ENCODE peak calls at places on chromosomes 5 and 9, in eight cellular contexts. U, G, D, F, I, C, Q and X are unnamed samples.

GRCh38 chr9:2677927-2678889 is 39.1 kb upstream of the KCNV2 start:
- DNase-seq in U (no peak), G (no peak), D (no peak), F (no peak), I (no peak), C (no peak), Q (no peak), X (no peak)

GRCh38 chr5:177132504-177133118 is 962 bp upstream of the NSD1 start:
- DNase-seq in U (no peak), G (no peak), D (peak), F (peak), I (no peak), C (peak), Q (no peak), X (no peak)

GRCh38 chr9:87063246-87063645 is 115.9 kb upstream of the GAS1 start:
- DNase-seq in U (no peak), G (no peak), D (no peak), F (no peak), I (no peak), C (no peak), Q (no peak), X (peak)

GRCh38 chr5:169970911-169971436 is 9.3 kb downstream of the INSYN2B start:
- DNase-seq in U (no peak), G (no peak), D (no peak), F (peak), I (no peak), C (no peak), Q (peak), X (peak)

GRCh38 chr9:4225291-4226119 is 74.4 kb downstream of the GLIS3 start:
- DNase-seq in U (no peak), G (no peak), D (no peak), F (peak), I (no peak), C (no peak), Q (peak), X (peak)

GRCh38 chr9:37100317-37100716 is 20.1 kb upstream of the ZCCHC7 start:
- DNase-seq in U (no peak), G (no peak), D (no peak), F (no peak), I (no peak), C (no peak), Q (peak), X (no peak)

GRCh38 chr5:78753093-78753531 is 104.5 kb upstream of the LHFPL2 start:
- DNase-seq in U (no peak), G (no peak), D (no peak), F (peak), I (no peak), C (no peak), Q (no peak), X (peak)

GRCh38 chr5:32172908-32173393 is 1.2 kb downstream of the GOLPH3 start:
- DNase-seq in U (no peak), G (no peak), D (no peak), F (no peak), I (no peak), C (no peak), Q (no peak), X (no peak)

GRCh38 chr5:105670586-105670985 is 2000.2 kb downstream of the EFNA5 start:
- DNase-seq in U (no peak), G (no peak), D (no peak), F (no peak), I (no peak), C (no peak), Q (peak), X (no peak)

GRCh38 chr5:57581772-57582171 is 99.2 kb upstream of the ACTBL2 start:
- DNase-seq in U (no peak), G (no peak), D (no peak), F (no peak), I (no peak), C (no peak), Q (no peak), X (no peak)

GRCh38 chr5:159385529-159385928 is 55.2 kb upstream of the IL12B start:
- DNase-seq in U (no peak), G (no peak), D (no peak), F (no peak), I (no peak), C (no peak), Q (no peak), X (no peak)
- TF ChIP-seq CTCF in U (no peak), G (no peak), D (no peak), F (no peak), I (no peak), C (no peak), Q (no peak), X (no peak)

DNA sequence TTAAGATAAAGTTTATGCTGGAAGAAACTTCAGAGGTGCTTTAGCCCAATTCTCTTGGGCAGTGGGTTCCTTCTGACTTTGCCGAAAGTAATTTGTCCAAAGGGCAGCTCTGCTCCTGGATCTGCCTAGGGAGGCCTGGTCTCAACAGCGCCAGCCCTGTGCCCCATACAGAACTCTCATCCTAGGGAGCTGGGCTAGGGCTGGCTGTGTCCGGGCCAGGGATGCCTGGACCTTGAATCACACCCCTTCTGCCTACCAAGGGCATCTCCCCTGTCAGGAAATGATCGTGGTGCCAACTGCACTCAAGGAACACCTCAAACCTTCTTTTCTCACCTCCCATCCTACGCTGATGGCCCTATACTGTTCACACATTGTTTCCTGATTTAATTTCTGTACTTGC is 37.3 kb upstream of the NFIB start:
- DNase-seq in U (peak), G (no peak), D (no peak), F (no peak), I (no peak), C (no peak), Q (peak), X (no peak)
- H3K4me3 ChIP-seq in U (peak), G (no peak), D (no peak), F (no peak), I (no peak), C (no peak), Q (no peak), X (no peak)

DNA sequence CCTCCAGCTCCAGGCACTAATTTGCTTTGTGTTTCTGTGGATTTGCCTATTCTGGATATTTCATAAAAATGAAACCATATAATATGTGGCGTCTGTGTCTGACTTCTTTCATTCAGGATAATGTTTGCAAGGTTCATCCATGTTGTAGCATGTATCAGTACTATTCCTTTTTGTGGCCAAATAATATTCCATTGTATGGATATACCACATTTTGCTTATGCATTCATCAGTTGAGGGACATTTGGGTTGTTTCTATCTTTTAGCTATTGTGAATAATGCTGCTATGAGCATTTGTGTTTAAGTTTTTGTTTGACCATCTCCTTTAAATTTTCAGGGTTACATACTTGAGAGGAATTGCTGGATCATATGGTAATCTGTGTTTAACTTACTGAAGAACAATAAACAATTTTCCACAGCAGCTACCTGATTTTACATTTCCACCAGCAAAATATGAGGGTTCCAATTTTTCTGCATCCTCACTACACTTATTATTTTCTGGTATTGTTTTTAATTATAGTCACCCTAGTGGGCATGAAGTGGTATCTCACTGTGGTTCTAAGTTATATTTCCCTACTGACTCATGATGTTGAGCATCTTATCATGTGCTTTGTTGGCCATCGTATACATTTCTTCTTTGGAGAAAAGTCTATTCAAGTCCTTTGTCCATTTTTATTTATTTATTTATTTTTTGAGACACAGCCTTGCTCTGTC is 63.9 kb downstream of the GCNT4 start:
- DNase-seq in U (no peak), G (no peak), D (no peak), F (no peak), I (no peak), C (no peak), Q (no peak), X (no peak)
- TF ChIP-seq CTCF in U (no peak), G (no peak), D (no peak), F (no peak), I (no peak), C (no peak), Q (no peak), X (no peak)

GRCh38 chr9:129333613-129333960 is 155.5 kb upstream of the IER5L start:
- DNase-seq in U (no peak), G (no peak), D (no peak), F (peak), I (no peak), C (no peak), Q (no peak), X (no peak)
- H3K4me3 ChIP-seq in U (no peak), G (no peak), D (no peak), F (no peak), I (no peak), C (peak), Q (peak), X (no peak)

GRCh38 chr9:106862946-106863740 is at the start of gene ZNF462:
- DNase-seq in U (peak), G (peak), D (peak), F (peak), I (peak), C (no peak), Q (peak), X (peak)
- TF ChIP-seq CTCF in U (no peak), G (no peak), D (no peak), F (no peak), I (peak), C (no peak), Q (no peak), X (no peak)

DNA sequence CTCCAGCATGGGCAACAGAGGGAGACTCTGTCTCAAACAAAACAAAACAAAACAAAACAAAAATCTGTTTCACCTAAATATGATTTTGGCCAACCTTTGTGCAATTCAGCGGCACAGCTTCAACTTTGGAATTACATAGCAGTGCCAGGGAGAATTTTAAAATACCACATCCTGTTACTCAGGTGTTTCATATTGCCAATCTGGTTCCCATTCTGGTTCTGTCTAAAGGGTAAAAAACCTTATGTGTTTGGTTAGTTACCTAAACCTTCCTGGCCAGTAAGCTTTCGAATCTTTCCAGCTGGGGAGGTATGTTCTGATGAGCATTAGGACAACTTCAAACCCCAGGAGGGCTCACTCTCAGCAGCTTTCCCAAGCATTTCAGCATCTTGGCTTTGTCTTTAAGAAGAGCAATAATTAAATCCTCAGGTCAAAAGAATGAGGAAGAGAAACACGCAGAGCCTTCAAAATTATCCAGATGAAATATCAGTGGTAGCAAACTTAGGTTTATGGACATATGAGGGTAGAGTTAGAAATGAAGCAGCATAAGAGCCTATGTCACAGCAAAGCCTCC is 2.7 kb downstream of the DAB2 start:
- DNase-seq in U (no peak), G (no peak), D (no peak), F (no peak), I (no peak), C (no peak), Q (peak), X (no peak)
- H3K4me3 ChIP-seq in U (peak), G (peak), D (no peak), F (peak), I (no peak), C (no peak), Q (no peak), X (peak)

GRCh38 chr9:80698725-80699124 is 990.6 kb downstream of the TLE1 start:
- DNase-seq in U (no peak), G (no peak), D (no peak), F (no peak), I (no peak), C (no peak), Q (no peak), X (no peak)
- TF ChIP-seq CTCF in U (no peak), G (no peak), D (no peak), F (no peak), I (no peak), C (no peak), Q (no peak), X (no peak)